ENCODE peak calls at places on chromosomes 12 and 14, in six cellular contexts. P, A, S, W, M and I are unnamed samples.

GRCh38 chr12:77062396-77062795 is 3.0 kb downstream of the E2F7 start:
- DNase-seq in P (no peak), A (no peak), S (no peak), W (no peak), M (no peak), I (no peak)

GRCh38 chr12:49032276-49032675 is 13.7 kb upstream of the PRKAG1 start:
- DNase-seq in P (no peak), A (no peak), S (no peak), W (no peak), M (no peak), I (no peak)

GRCh38 chr12:25958254-25959068 is at the start of gene RASSF8:
- DNase-seq in P (peak; percentile 23), A (peak; percentile 62), S (peak; percentile 83), W (peak; percentile 86), M (no peak), I (peak; percentile 89)

GRCh38 chr14:105204206-105204930 is 23.3 kb upstream of the NUDT14 start:
- DNase-seq in P (peak; percentile 53), A (peak; percentile 46), S (no peak), W (peak; percentile 96), M (no peak), I (peak; percentile 90)

GRCh38 chr12:83389237-83389996 is 702.7 kb downstream of the TMTC2 start:
- DNase-seq in P (no peak), A (peak; percentile 38), S (no peak), W (peak; percentile 58), M (peak; percentile 18), I (peak; percentile 60)

GRCh38 chr12:106717671-106718070 is 56.8 kb upstream of the RIC8B start:
- DNase-seq in P (no peak), A (no peak), S (no peak), W (no peak), M (no peak), I (no peak)

GRCh38 chr12:81668475-81668874 is 90.7 kb downstream of the PPFIA2 start:
- DNase-seq in P (peak; percentile 91), A (peak; percentile 20), S (no peak), W (no peak), M (peak; percentile 26), I (no peak)

GRCh38 chr14:74907744-74908143 is 15.3 kb downstream of the RPS6KL1 start:
- DNase-seq in P (no peak), A (no peak), S (no peak), W (no peak), M (no peak), I (no peak)

GRCh38 chr14:94588311-94588710 is 7.1 kb downstream of the SERPINA5 start:
- DNase-seq in P (no peak), A (no peak), S (no peak), W (no peak), M (no peak), I (no peak)

GRCh38 chr14:51818748-51819386 is 41.5 kb upstream of the GNG2 start:
- DNase-seq in P (no peak), A (no peak), S (no peak), W (no peak), M (no peak), I (no peak)

GRCh38 chr14:34718750-34719304 is 4.4 kb upstream of the CFL2 start:
- DNase-seq in P (peak; percentile 44), A (no peak), S (no peak), W (no peak), M (no peak), I (no peak)

GRCh38 chr14:66152269-66152668 is 333.9 kb upstream of the CCDC196 start:
- DNase-seq in P (no peak), A (no peak), S (no peak), W (no peak), M (no peak), I (no peak)

GRCh38 chr14:63155511-63156189 is 48.6 kb upstream of the RHOJ start:
- DNase-seq in P (peak; percentile 37), A (peak; percentile 4), S (no peak), W (no peak), M (no peak), I (no peak)

GRCh38 chr12:55280991-55281390 is 15.4 kb downstream of the OR6C6 start:
- DNase-seq in P (no peak), A (no peak), S (no peak), W (no peak), M (no peak), I (no peak)

GRCh38 chr12:112837629-112838191 is 46.2 kb downstream of the RPH3A start:
- DNase-seq in P (peak; percentile 94), A (peak; percentile 90), S (no peak), W (no peak), M (no peak), I (no peak)

GRCh38 chr14:72514660-72515025 is 379.3 kb downstream of the DPF3 start:
- DNase-seq in P (no peak), A (no peak), S (no peak), W (no peak), M (no peak), I (no peak)

GRCh38 chr12:64538146-64538545 is 72.1 kb upstream of the RASSF3 start:
- DNase-seq in P (no peak), A (no peak), S (no peak), W (no peak), M (no peak), I (no peak)

GRCh38 chr12:120006248-120006975 is 17.4 kb downstream of the BICDL1 start:
- DNase-seq in P (peak; percentile 29), A (no peak), S (no peak), W (no peak), M (no peak), I (no peak)

GRCh38 chr12:11577658-11578260 is 71.7 kb upstream of the ETV6 start:
- DNase-seq in P (peak; percentile 83), A (no peak), S (no peak), W (no peak), M (no peak), I (no peak)

GRCh38 chr12:58443273-58443980 is 476.9 kb downstream of the LRIG3 start:
- DNase-seq in P (peak; percentile 57), A (peak; percentile 47), S (no peak), W (no peak), M (peak; percentile 40), I (no peak)

GRCh38 chr12:54359762-54360351 is 4.4 kb downstream of the GPR84 start:
- DNase-seq in P (no peak), A (no peak), S (no peak), W (no peak), M (no peak), I (no peak)

GRCh38 chr14:65302571-65303184 is 109.9 kb upstream of the FUT8 start:
- DNase-seq in P (no peak), A (no peak), S (peak; percentile 69), W (no peak), M (no peak), I (no peak)

GRCh38 chr12:25155031-25155576 is 39.9 kb downstream of the DNAI7 start:
- DNase-seq in P (peak; percentile 44), A (peak; percentile 34), S (peak; percentile 64), W (no peak), M (peak; percentile 13), I (no peak)

GRCh38 chr14:99947695-99948094 is 117.5 kb upstream of the EVL start:
- DNase-seq in P (no peak), A (no peak), S (no peak), W (no peak), M (no peak), I (no peak)

GRCh38 chr12:119068129-119068856 is 87.0 kb downstream of the SRRM4 start:
- DNase-seq in P (no peak), A (no peak), S (no peak), W (no peak), M (no peak), I (no peak)

GRCh38 chr12:39354955-39355354 is 88.0 kb downstream of the KIF21A start:
- DNase-seq in P (peak; percentile 27), A (no peak), S (no peak), W (no peak), M (no peak), I (no peak)

GRCh38 chr12:48996794-48997718 is 2.1 kb downstream of the DDN start:
- DNase-seq in P (peak; percentile 53), A (peak; percentile 83), S (peak; percentile 83), W (peak; percentile 87), M (no peak), I (peak; percentile 89)

GRCh38 chr12:27969901-27970390 is 2.6 kb downstream of the PTHLH start:
- DNase-seq in P (peak; percentile 71), A (peak; percentile 90), S (peak; percentile 79), W (peak; percentile 87), M (peak; percentile 45), I (peak; percentile 76)
- TF ChIP-seq CTCF in P (peak; percentile 62), A (peak; percentile 65), S (peak; percentile 38), W (no peak), M (peak; percentile 14), I (no peak)

GRCh38 chr14:68131907-68132306 is 312.3 kb downstream of the RAD51B start:
- DNase-seq in P (no peak), A (no peak), S (no peak), W (no peak), M (no peak), I (no peak)
- TF ChIP-seq CTCF in P (no peak), A (no peak), S (no peak), W (no peak), M (no peak), I (no peak)

GRCh38 chr14:102046337-102047278 is 40.2 kb downstream of the HSP90AA1 start:
- DNase-seq in P (peak; percentile 36), A (peak; percentile 81), S (no peak), W (peak; percentile 95), M (peak; percentile 82), I (peak; percentile 88)
- TF ChIP-seq CTCF in P (peak; percentile 60), A (peak; percentile 36), S (peak; percentile 32), W (peak; percentile 40), M (peak; percentile 80), I (peak; percentile 41)

DNA sequence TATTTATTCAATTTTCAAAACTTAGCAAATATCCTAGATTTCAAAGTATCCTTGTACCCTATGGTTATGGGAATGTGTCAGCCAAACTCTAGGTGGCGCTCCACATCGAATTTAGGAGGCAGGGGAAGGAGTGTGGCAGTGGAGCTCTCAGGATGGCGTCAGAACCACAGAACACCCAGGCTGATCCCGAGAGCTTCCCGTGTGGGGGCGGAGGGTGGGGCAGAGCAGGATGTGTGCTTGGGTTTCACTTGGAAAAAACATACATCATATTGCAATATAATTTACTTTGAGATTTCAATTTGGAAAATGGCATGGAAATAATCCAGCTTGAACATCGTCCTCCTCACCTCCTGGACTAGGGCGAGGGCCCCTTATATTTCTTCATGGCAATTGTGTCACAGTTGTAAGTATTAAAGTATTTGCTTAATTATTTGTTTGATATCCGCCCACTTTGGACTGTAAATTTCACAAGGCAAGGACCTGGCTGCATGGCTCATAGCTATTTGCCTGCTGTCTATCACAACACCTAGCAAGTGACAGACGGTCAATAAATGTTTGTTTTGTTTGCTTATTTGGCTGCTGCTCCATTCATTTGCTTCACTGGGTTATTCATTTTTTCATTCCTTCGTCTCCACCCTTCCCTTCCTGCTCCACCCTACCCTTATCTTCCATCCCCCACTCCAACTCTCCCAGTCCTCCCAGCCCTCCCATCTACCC is 221.5 kb upstream of the HMGA2 start:
- DNase-seq in P (peak; percentile 93), A (peak; percentile 89), S (peak; percentile 51), W (no peak), M (peak; percentile 94), I (peak; percentile 80)
- TF ChIP-seq CTCF in P (peak; percentile 62), A (peak; percentile 90), S (peak; percentile 65), W (peak; percentile 27), M (peak; percentile 86), I (peak; percentile 73)